ENCODE peak calls at places on chromosomes 12 and 14, in seven cellular contexts. V is HFF-Myc; R is AG04450; M is NCI-H1092 treated with DMSO at 0.1 percent for 48 hours; G is activated naive CD8-positive, alpha-beta T cell treated with anti-CD3 and anti-CD28 coated beads, Interleukin-2, amount 50 U/mL, for 24 hours; Q is cardiac septum; N is AG10803. P is an unnamed sample.

GRCh38 chr12:9872116-9872515 is 3.0 kb upstream of the CLEC2B start:
- DNase-seq in V (no peak), R (no peak), M (no peak), G (no peak), Q (no peak), N (no peak), P (no peak)

GRCh38 chr12:6998708-6999451 is 19.4 kb downstream of the LPCAT3 start:
- DNase-seq in V (no peak), R (no peak), M (no peak), G (no peak), Q (no peak), N (no peak), P (no peak)

GRCh38 chr14:24051162-24051788 is 534 bp upstream of the CARMIL3 start:
- DNase-seq in V (no peak), R (no peak), M (no peak), G (no peak), Q (no peak), N (no peak), P (no peak)

GRCh38 chr14:22613091-22613695 is 15.1 kb downstream of the ABHD4 start:
- DNase-seq in V (no peak), R (no peak), M (no peak), G (no peak), Q (no peak), N (peak), P (no peak)

GRCh38 chr14:69154779-69155178 is 1.9 kb upstream of the DCAF5 start:
- DNase-seq in V (no peak), R (no peak), M (no peak), G (no peak), Q (no peak), N (no peak), P (no peak)

GRCh38 chr14:20294636-20295035 is 11.1 kb downstream of the TTC5 start:
- DNase-seq in V (no peak), R (no peak), M (no peak), G (no peak), Q (no peak), N (no peak), P (no peak)

GRCh38 chr12:212799-213526 is 994 bp downstream of the SLC6A12 start:
- DNase-seq in V (no peak), R (no peak), M (no peak), G (no peak), Q (no peak), N (no peak), P (no peak)

GRCh38 chr12:127144770-127145169 is 1122.2 kb upstream of the TMEM132C start:
- DNase-seq in V (no peak), R (no peak), M (peak), G (no peak), Q (no peak), N (no peak), P (no peak)

GRCh38 chr12:94980577-94980976 is 22.9 kb downstream of the NDUFA12 start:
- DNase-seq in V (no peak), R (no peak), M (peak), G (no peak), Q (no peak), N (peak), P (no peak)

GRCh38 chr12:54879132-54879531 is 24.8 kb downstream of the MUCL1 start:
- DNase-seq in V (peak), R (no peak), M (no peak), G (no peak), Q (no peak), N (peak), P (no peak)

P was measured in brain pericyte.